ENCODE peak calls at places on chromosomes 6 and 20, in nine cellular contexts. I, D, Z, O, U, F, B, Y and L are unnamed samples.

GRCh38 chr20:16001286-16001685 is 572.0 kb downstream of the KIF16B start:
- DNase-seq in Y (no peak), Z (no peak), F (no peak), D (no peak), U (peak), O (no peak), B (no peak), I (peak), L (no peak)

GRCh38 chr20:10309326-10309725 is 90.7 kb downstream of the SNAP25 start:
- DNase-seq in Z (no peak), Y (peak), B (no peak), I (peak), F (no peak), U (peak), O (no peak), D (peak), L (peak)

GRCh38 chr6:31900917-31901414 is 920 bp downstream of the ZBTB12 start:
- DNase-seq in F (no peak), O (peak), B (peak), U (no peak), I (no peak), D (no peak), Z (no peak), Y (no peak), L (peak)

GRCh38 chr6:162538643-162539064 is 188.9 kb downstream of the PRKN start:
- DNase-seq in I (no peak), F (no peak), U (no peak), D (no peak), Z (no peak), B (no peak), O (peak), Y (no peak), L (no peak)

GRCh38 chr6:75493400-75494064 is at the start of gene FILIP1:
- DNase-seq in I (peak), D (no peak), B (no peak), Z (no peak), O (peak), Y (no peak), U (no peak), F (no peak), L (no peak)

GRCh38 chr6:5167501-5167900 is 82.4 kb downstream of the PPP1R3G start:
- DNase-seq in U (no peak), D (no peak), B (no peak), Z (no peak), I (peak), O (no peak), F (no peak), Y (no peak), L (no peak)

GRCh38 chr6:122360809-122361208 is 38.6 kb upstream of the HSF2 start:
- DNase-seq in D (no peak), B (no peak), I (no peak), Z (no peak), F (no peak), O (no peak), U (no peak), Y (no peak), L (no peak)

GRCh38 chr6:70575899-70576298 is 9.2 kb downstream of the SDHAF4 start:
- DNase-seq in Y (no peak), U (no peak), D (no peak), Z (no peak), I (no peak), F (no peak), O (no peak), B (no peak), L (no peak)

GRCh38 chr6:43836507-43836906 is 66.5 kb downstream of the VEGFA start:
- DNase-seq in O (no peak), Z (no peak), I (peak), B (no peak), Y (peak), D (no peak), U (no peak), F (no peak), L (no peak)

GRCh38 chr20:36836591-36837329 is 39.2 kb upstream of the TLDC2 start:
- DNase-seq in U (peak), Y (peak), I (peak), Z (peak), D (no peak), B (peak), O (no peak), F (peak), L (peak)

GRCh38 chr6:593139-593906 is 63.6 kb downstream of the HUS1B start:
- DNase-seq in F (peak), O (no peak), Y (peak), Z (peak), D (peak), U (peak), B (peak), I (peak), L (peak)

GRCh38 chr6:165845488-165845887 is 182.4 kb upstream of the PDE10A start:
- DNase-seq in U (no peak), O (no peak), F (no peak), B (no peak), Y (no peak), I (no peak), Z (no peak), D (no peak), L (no peak)

GRCh38 chr20:7161690-7162089 is 394.2 kb downstream of the BMP2 start:
- DNase-seq in D (peak), Y (no peak), U (peak), Z (no peak), B (peak), O (no peak), I (no peak), F (no peak), L (peak)

GRCh38 chr6:125986956-125987617 is 747 bp downstream of the TRMT11 start:
- DNase-seq in B (no peak), D (no peak), I (peak), F (no peak), U (peak), Y (peak), Z (peak), O (no peak), L (no peak)

GRCh38 chr6:99467509-99468106 is 42.5 kb upstream of the PNISR start:
- DNase-seq in B (no peak), U (peak), I (peak), D (no peak), F (peak), Y (peak), O (no peak), Z (no peak), L (no peak)

GRCh38 chr6:161740486-161740885 is 466.6 kb upstream of the AGPAT4 start:
- DNase-seq in Y (no peak), D (no peak), U (no peak), B (no peak), F (no peak), I (no peak), Z (no peak), O (no peak), L (no peak)

GRCh38 chr6:31901415-31901952 is 402 bp downstream of the ZBTB12 start:
- DNase-seq in O (peak), D (no peak), F (peak), Z (no peak), U (peak), I (peak), B (peak), Y (peak), L (peak)

GRCh38 chr20:1468117-1468624 is 1.5 kb upstream of the NSFL1C start:
- DNase-seq in U (no peak), F (no peak), Z (no peak), Y (no peak), B (no peak), D (no peak), O (no peak), I (no peak), L (no peak)

GRCh38 chr6:52306972-52307849 is 22.7 kb upstream of the MCM3 start:
- DNase-seq in I (no peak), U (no peak), D (no peak), Y (no peak), F (no peak), B (peak), Z (no peak), O (peak), L (no peak)

GRCh38 chr6:126127662-126128061 is 141.3 kb downstream of the TRMT11 start:
- DNase-seq in Y (no peak), B (no peak), D (no peak), F (no peak), U (peak), Z (no peak), O (no peak), I (peak), L (no peak)

GRCh38 chr6:34112102-34112501 is 33.8 kb downstream of the GRM4 start:
- DNase-seq in B (no peak), O (no peak), I (no peak), F (no peak), U (no peak), Y (no peak), Z (no peak), D (no peak), L (no peak)
- TF ChIP-seq CTCF in B (no peak), O (no peak), I (no peak), F (no peak), U (no peak), Y (no peak), Z (no peak), D (no peak), L (no peak)

DNA sequence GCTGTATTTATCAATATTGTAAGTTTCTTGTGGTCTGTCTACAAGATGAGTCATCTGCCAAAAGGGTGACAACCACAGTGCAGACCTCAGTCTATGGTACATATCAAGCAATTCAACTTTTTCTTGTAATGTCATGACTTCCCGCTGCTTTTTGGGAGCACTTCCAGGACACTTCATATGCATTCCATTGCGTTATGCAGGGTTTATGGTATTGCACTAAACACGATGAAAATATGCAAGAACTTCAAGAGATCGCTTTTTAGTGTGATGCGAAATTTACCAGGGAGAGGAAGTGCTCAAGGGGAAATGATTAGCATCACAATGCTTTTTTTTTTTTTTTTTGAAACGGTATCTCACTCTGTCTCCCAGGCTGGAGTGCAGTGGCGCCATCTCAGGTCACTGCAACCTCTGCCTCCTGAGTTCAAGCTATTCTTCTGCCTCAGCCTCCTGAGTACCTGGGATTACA is 166.5 kb downstream of the TFAP2A start:
- DNase-seq in B (peak), Z (no peak), U (peak), F (no peak), I (no peak), D (peak), Y (peak), O (no peak), L (no peak)
- TF ChIP-seq CTCF in B (no peak), Z (no peak), U (peak), F (no peak), I (no peak), D (no peak), Y (peak), O (no peak), L (no peak)

DNA sequence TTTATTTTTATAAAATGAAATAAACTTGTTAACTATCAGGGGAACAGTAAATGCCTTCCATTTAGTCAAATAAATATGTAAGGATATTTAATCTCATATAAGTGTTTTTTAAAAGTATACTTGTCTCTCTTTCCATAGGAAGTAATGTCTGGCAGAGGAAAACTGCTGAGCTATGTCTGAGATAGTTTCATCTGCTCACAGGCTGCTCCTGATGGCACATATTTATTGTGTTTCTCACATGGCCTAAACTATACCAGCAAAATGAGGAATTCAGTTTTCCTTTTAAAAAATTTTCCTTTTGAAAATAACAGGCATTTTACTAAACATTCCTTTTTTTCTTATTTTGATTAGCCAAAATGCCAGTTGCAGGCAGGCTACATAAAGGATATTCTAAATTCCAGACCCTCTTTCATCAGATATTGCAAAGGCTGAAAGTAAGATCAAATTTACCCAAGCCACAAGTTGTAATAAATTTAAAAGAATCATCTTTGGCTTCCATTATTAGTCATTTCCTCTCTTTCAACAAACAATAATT is 60.1 kb upstream of the RNF146 start:
- DNase-seq in I (peak), F (no peak), Z (no peak), Y (peak), B (no peak), D (no peak), U (peak), O (no peak), L (no peak)
- TF ChIP-seq CTCF in I (no peak), F (no peak), Z (no peak), Y (no peak), B (no peak), D (no peak), U (no peak), O (no peak), L (no peak)

GRCh38 chr20:48197034-48197433 is 411.8 kb upstream of the SULF2 start:
- DNase-seq in F (no peak), I (no peak), Y (no peak), O (no peak), Z (no peak), D (no peak), U (no peak), B (no peak), L (no peak)
- TF ChIP-seq CTCF in F (no peak), I (no peak), Y (no peak), O (no peak), Z (no peak), D (no peak), U (no peak), B (no peak), L (no peak)

GRCh38 chr6:73942581-73942980 is 246.6 kb downstream of the CD109 start:
- DNase-seq in B (peak), O (no peak), I (peak), Y (peak), D (no peak), U (peak), F (no peak), Z (peak), L (peak)
- TF ChIP-seq CTCF in B (no peak), O (no peak), I (peak), Y (peak), D (peak), U (peak), F (no peak), Z (peak), L (peak)

GRCh38 chr20:38243617-38244016 is 16.9 kb downstream of the KIAA1755 start:
- DNase-seq in D (no peak), Z (no peak), B (no peak), U (no peak), I (no peak), F (no peak), O (no peak), Y (no peak), L (no peak)

GRCh38 chr20:38239406-38239805 is 21.1 kb downstream of the KIAA1755 start:
- DNase-seq in B (no peak), D (no peak), Z (no peak), U (no peak), O (no peak), F (no peak), Y (no peak), I (no peak), L (no peak)

GRCh38 chr20:38245753-38246152 is 14.8 kb downstream of the KIAA1755 start:
- DNase-seq in I (no peak), F (no peak), U (no peak), O (no peak), D (no peak), B (no peak), Y (no peak), Z (no peak), L (no peak)

GRCh38 chr20:38241201-38241600 is 19.3 kb downstream of the KIAA1755 start:
- DNase-seq in D (no peak), I (no peak), Y (no peak), B (no peak), F (no peak), Z (no peak), O (no peak), U (no peak), L (no peak)

GRCh38 chr20:38242848-38243449 is 17.6 kb downstream of the KIAA1755 start:
- DNase-seq in F (no peak), Y (no peak), I (peak), B (peak), O (no peak), Z (peak), D (no peak), U (peak), L (peak)
- TF ChIP-seq CTCF in F (peak), Y (peak), I (peak), B (peak), O (peak), Z (peak), D (peak), U (peak), L (peak)